ENCODE peak calls at places on chromosomes 4 and X, in seven cellular contexts. One of them, this sample, is unnamed.

GRCh38 chrX:24292358-24292757 is 21.5 kb downstream of the SUPT20HL2 start:
- DNase-seq in AG04450: no peak
- DNase-seq in fibroblast of lung: no peak
- DNase-seq in cardiac muscle cell: no peak
- DNase-seq in heart right ventricle: no peak
- DNase-seq in OCI-LY7: no peak
- DNase-seq in HepG2: no peak
- DNase-seq in this sample: no peak

GRCh38 chrX:44731160-44731559 is 112.7 kb upstream of the DUSP21 start:
- DNase-seq in AG04450: no peak
- DNase-seq in fibroblast of lung: peak; percentile 6
- DNase-seq in cardiac muscle cell: no peak
- DNase-seq in heart right ventricle: no peak
- DNase-seq in OCI-LY7: no peak
- DNase-seq in HepG2: no peak
- DNase-seq in this sample: peak; percentile 31

GRCh38 chr4:37476691-37477090 is 209.5 kb downstream of the RELL1 start:
- DNase-seq in AG04450: no peak
- DNase-seq in fibroblast of lung: no peak
- DNase-seq in cardiac muscle cell: no peak
- DNase-seq in heart right ventricle: no peak
- DNase-seq in OCI-LY7: no peak
- DNase-seq in HepG2: no peak
- DNase-seq in this sample: no peak

GRCh38 chrX:129843209-129843458 is 552 bp downstream of the ZDHHC9 start:
- DNase-seq in AG04450: no peak
- DNase-seq in fibroblast of lung: no peak
- DNase-seq in cardiac muscle cell: no peak
- DNase-seq in heart right ventricle: no peak
- DNase-seq in OCI-LY7: no peak
- DNase-seq in HepG2: no peak
- DNase-seq in this sample: no peak

GRCh38 chr4:80229128-80229527 is 31.8 kb downstream of the PRDM8 start:
- DNase-seq in AG04450: no peak
- DNase-seq in fibroblast of lung: no peak
- DNase-seq in cardiac muscle cell: no peak
- DNase-seq in heart right ventricle: no peak
- DNase-seq in OCI-LY7: no peak
- DNase-seq in HepG2: no peak
- DNase-seq in this sample: no peak

GRCh38 chrX:105744291-105744690 is 78.0 kb upstream of the NRK start:
- DNase-seq in AG04450: no peak
- DNase-seq in fibroblast of lung: no peak
- DNase-seq in cardiac muscle cell: no peak
- DNase-seq in heart right ventricle: no peak
- DNase-seq in OCI-LY7: no peak
- DNase-seq in HepG2: no peak
- DNase-seq in this sample: peak; percentile 17

GRCh38 chrX:21702725-21703228 is 44.6 kb upstream of the KLHL34 start:
- DNase-seq in AG04450: no peak
- DNase-seq in fibroblast of lung: no peak
- DNase-seq in cardiac muscle cell: no peak
- DNase-seq in heart right ventricle: no peak
- DNase-seq in OCI-LY7: no peak
- DNase-seq in HepG2: no peak
- DNase-seq in this sample: no peak

GRCh38 chr4:162891788-162892707 is 274.6 kb downstream of the NAF1 start:
- DNase-seq in AG04450: no peak
- DNase-seq in fibroblast of lung: peak; percentile 43
- DNase-seq in cardiac muscle cell: no peak
- DNase-seq in heart right ventricle: no peak
- DNase-seq in OCI-LY7: peak; percentile 7
- DNase-seq in HepG2: no peak
- DNase-seq in this sample: no peak

GRCh38 chr4:20679946-20680345 is 20.3 kb upstream of the PACRGL start:
- DNase-seq in AG04450: no peak
- DNase-seq in fibroblast of lung: no peak
- DNase-seq in cardiac muscle cell: no peak
- DNase-seq in heart right ventricle: no peak
- DNase-seq in OCI-LY7: no peak
- DNase-seq in HepG2: no peak
- DNase-seq in this sample: no peak

GRCh38 chrX:150476183-150476699 is 92.2 kb upstream of the MTM1 start:
- DNase-seq in AG04450: peak; percentile 16
- DNase-seq in fibroblast of lung: peak; percentile 40
- DNase-seq in cardiac muscle cell: no peak
- DNase-seq in heart right ventricle: no peak
- DNase-seq in OCI-LY7: no peak
- DNase-seq in HepG2: no peak
- DNase-seq in this sample: no peak

GRCh38 chr4:69831646-69832325 is 28.2 kb downstream of the SULT1E1 start:
- DNase-seq in AG04450: no peak
- DNase-seq in fibroblast of lung: no peak
- DNase-seq in cardiac muscle cell: no peak
- DNase-seq in heart right ventricle: no peak
- DNase-seq in OCI-LY7: no peak
- DNase-seq in HepG2: peak; percentile 6
- DNase-seq in this sample: no peak

GRCh38 chr4:181559637-181560036 is 683.6 kb upstream of the TENM3 start:
- DNase-seq in AG04450: no peak
- DNase-seq in fibroblast of lung: peak; percentile 7
- DNase-seq in cardiac muscle cell: no peak
- DNase-seq in heart right ventricle: no peak
- DNase-seq in OCI-LY7: no peak
- DNase-seq in HepG2: no peak
- DNase-seq in this sample: peak; percentile 13

GRCh38 chr4:158610790-158611189 is 60.9 kb downstream of the C4orf46 start:
- DNase-seq in AG04450: no peak
- DNase-seq in fibroblast of lung: peak; percentile 14
- DNase-seq in cardiac muscle cell: no peak
- DNase-seq in heart right ventricle: no peak
- DNase-seq in OCI-LY7: no peak
- DNase-seq in HepG2: no peak
- DNase-seq in this sample: no peak

GRCh38 chrX:35733879-35734278 is 64.3 kb upstream of the MAGEB16 start:
- DNase-seq in AG04450: no peak
- DNase-seq in fibroblast of lung: no peak
- DNase-seq in cardiac muscle cell: no peak
- DNase-seq in heart right ventricle: no peak
- DNase-seq in OCI-LY7: no peak
- DNase-seq in HepG2: no peak
- DNase-seq in this sample: no peak

GRCh38 chrX:19156223-19156622 is 34.0 kb upstream of the ADGRG2 start:
- DNase-seq in AG04450: no peak
- DNase-seq in fibroblast of lung: no peak
- DNase-seq in cardiac muscle cell: peak; percentile 1
- DNase-seq in heart right ventricle: no peak
- DNase-seq in OCI-LY7: no peak
- DNase-seq in HepG2: no peak
- DNase-seq in this sample: peak; percentile 3

GRCh38 chr4:37666625-37667071 is 19.5 kb downstream of the RELL1 start:
- DNase-seq in AG04450: peak; percentile 61
- DNase-seq in fibroblast of lung: peak; percentile 94
- DNase-seq in cardiac muscle cell: no peak
- DNase-seq in heart right ventricle: peak; percentile 64
- DNase-seq in OCI-LY7: no peak
- DNase-seq in HepG2: peak; percentile 61
- DNase-seq in this sample: peak; percentile 82

GRCh38 chrX:21373001-21373400 is 1.2 kb upstream of the CNKSR2 start:
- DNase-seq in AG04450: no peak
- DNase-seq in fibroblast of lung: no peak
- DNase-seq in cardiac muscle cell: no peak
- DNase-seq in heart right ventricle: no peak
- DNase-seq in OCI-LY7: no peak
- DNase-seq in HepG2: no peak
- DNase-seq in this sample: no peak

GRCh38 chr4:74675673-74676279 is 118.5 kb downstream of the BTC start:
- DNase-seq in AG04450: peak; percentile 38
- DNase-seq in fibroblast of lung: peak; percentile 57
- DNase-seq in cardiac muscle cell: peak; percentile 55
- DNase-seq in heart right ventricle: peak; percentile 14
- DNase-seq in OCI-LY7: peak; percentile 40
- DNase-seq in HepG2: peak; percentile 61
- DNase-seq in this sample: peak; percentile 63

GRCh38 chr4:56575820-56576429 is 70.3 kb downstream of the ARL9 start:
- DNase-seq in AG04450: peak; percentile 34
- DNase-seq in fibroblast of lung: peak; percentile 40
- DNase-seq in cardiac muscle cell: peak; percentile 32
- DNase-seq in heart right ventricle: no peak
- DNase-seq in OCI-LY7: peak; percentile 39
- DNase-seq in HepG2: peak; percentile 8
- DNase-seq in this sample: peak; percentile 46

GRCh38 chrX:68710870-68711576 is 63.6 kb downstream of the STARD8 start:
- DNase-seq in AG04450: no peak
- DNase-seq in fibroblast of lung: peak; percentile 29
- DNase-seq in cardiac muscle cell: peak; percentile 69
- DNase-seq in heart right ventricle: no peak
- DNase-seq in OCI-LY7: peak; percentile 10
- DNase-seq in HepG2: peak; percentile 40
- DNase-seq in this sample: peak; percentile 54

GRCh38 chr4:98851806-98852205 is 77.1 kb downstream of the EIF4E start:
- DNase-seq in AG04450: peak; percentile 15
- DNase-seq in fibroblast of lung: peak; percentile 45
- DNase-seq in cardiac muscle cell: no peak
- DNase-seq in heart right ventricle: no peak
- DNase-seq in OCI-LY7: no peak
- DNase-seq in HepG2: no peak
- DNase-seq in this sample: no peak

GRCh38 chr4:4430492-4431195 is 43.7 kb downstream of the NSG1 start:
- DNase-seq in AG04450: peak; percentile 49
- DNase-seq in fibroblast of lung: peak; percentile 82
- DNase-seq in cardiac muscle cell: peak; percentile 70
- DNase-seq in heart right ventricle: no peak
- DNase-seq in OCI-LY7: peak; percentile 86
- DNase-seq in HepG2: peak; percentile 59
- DNase-seq in this sample: peak; percentile 41

GRCh38 chr4:26736621-26737020 is 124.0 kb upstream of the STIM2 start:
- DNase-seq in AG04450: no peak
- DNase-seq in fibroblast of lung: peak; percentile 58
- DNase-seq in cardiac muscle cell: no peak
- DNase-seq in heart right ventricle: no peak
- DNase-seq in OCI-LY7: no peak
- DNase-seq in HepG2: no peak
- DNase-seq in this sample: peak; percentile 5

GRCh38 chrX:136473663-136474062 is 14.1 kb upstream of the BRS3 start:
- DNase-seq in AG04450: no peak
- DNase-seq in fibroblast of lung: no peak
- DNase-seq in cardiac muscle cell: no peak
- DNase-seq in heart right ventricle: no peak
- DNase-seq in OCI-LY7: no peak
- DNase-seq in HepG2: no peak
- DNase-seq in this sample: no peak

GRCh38 chr4:5863461-5864113 is 29.3 kb downstream of the CRMP1 start:
- DNase-seq in AG04450: peak; percentile 72
- DNase-seq in fibroblast of lung: peak; percentile 98
- DNase-seq in cardiac muscle cell: no peak
- DNase-seq in heart right ventricle: no peak
- DNase-seq in OCI-LY7: no peak
- DNase-seq in HepG2: no peak
- DNase-seq in this sample: peak; percentile 76

GRCh38 chrX:38974542-38974941 is 173.3 kb downstream of the MID1IP1 start:
- DNase-seq in AG04450: no peak
- DNase-seq in fibroblast of lung: no peak
- DNase-seq in cardiac muscle cell: no peak
- DNase-seq in heart right ventricle: no peak
- DNase-seq in OCI-LY7: no peak
- DNase-seq in HepG2: no peak
- DNase-seq in this sample: no peak

GRCh38 chr4:181897935-181898334 is 345.3 kb upstream of the TENM3 start:
- DNase-seq in AG04450: no peak
- DNase-seq in fibroblast of lung: peak; percentile 95
- DNase-seq in cardiac muscle cell: no peak
- DNase-seq in heart right ventricle: no peak
- DNase-seq in OCI-LY7: no peak
- DNase-seq in HepG2: no peak
- DNase-seq in this sample: no peak

GRCh38 chrX:100804780-100805179 is 15.4 kb upstream of the CSTF2 start:
- DNase-seq in AG04450: no peak
- DNase-seq in fibroblast of lung: no peak
- DNase-seq in cardiac muscle cell: no peak
- DNase-seq in heart right ventricle: no peak
- DNase-seq in OCI-LY7: no peak
- DNase-seq in HepG2: no peak
- DNase-seq in this sample: no peak
- TF ChIP-seq CTCF in AG04450: no peak
- TF ChIP-seq CTCF in fibroblast of lung: no peak
- TF ChIP-seq CTCF in cardiac muscle cell: no peak
- TF ChIP-seq CTCF in heart right ventricle: no peak
- TF ChIP-seq CTCF in OCI-LY7: no peak
- TF ChIP-seq CTCF in HepG2: no peak
- TF ChIP-seq CTCF in this sample: no peak

DNA sequence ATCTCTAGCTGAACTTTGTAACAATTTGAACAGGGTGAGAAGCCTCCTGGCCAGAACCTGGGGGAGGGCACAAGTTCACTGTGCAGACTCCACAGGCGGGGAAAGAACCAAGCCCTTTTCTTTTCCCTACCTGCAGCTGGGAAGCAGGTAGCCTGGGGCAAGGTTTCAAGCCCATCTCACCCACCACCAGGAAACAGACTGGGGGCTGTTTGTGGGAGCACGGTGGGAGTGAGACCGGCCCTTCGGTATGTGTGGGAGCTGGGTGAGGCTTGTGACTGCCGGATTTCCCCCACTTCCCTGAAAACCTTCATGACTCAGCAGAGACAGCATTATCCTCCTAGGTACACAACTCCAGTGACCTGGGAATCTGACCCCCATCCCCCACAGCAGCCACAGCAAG is 211.7 kb downstream of the ZNF674 start:
- DNase-seq in AG04450: no peak
- DNase-seq in fibroblast of lung: no peak
- DNase-seq in cardiac muscle cell: no peak
- DNase-seq in heart right ventricle: no peak
- DNase-seq in OCI-LY7: no peak
- DNase-seq in HepG2: no peak
- DNase-seq in this sample: peak; percentile 20
- H3K27ac ChIP-seq in AG04450: no peak overlapping the region
- H3K27ac ChIP-seq in fibroblast of lung: no peak overlapping the region
- H3K27ac ChIP-seq in cardiac muscle cell: no peak overlapping the region
- H3K27ac ChIP-seq in heart right ventricle: no peak overlapping the region
- H3K27ac ChIP-seq in OCI-LY7: no peak overlapping the region
- H3K27ac ChIP-seq in HepG2: peak overlapping the region; percentile 40
- H3K27ac ChIP-seq in this sample: peak overlapping the region; percentile 74

GRCh38 chrX:6574762-6575161 is 39.8 kb upstream of the VCX3A start:
- DNase-seq in AG04450: no peak
- DNase-seq in fibroblast of lung: no peak
- DNase-seq in cardiac muscle cell: peak; percentile 4
- DNase-seq in heart right ventricle: no peak
- DNase-seq in OCI-LY7: peak; percentile 1
- DNase-seq in HepG2: no peak
- DNase-seq in this sample: no peak
- TF ChIP-seq CTCF in AG04450: no peak
- TF ChIP-seq CTCF in fibroblast of lung: no peak
- TF ChIP-seq CTCF in cardiac muscle cell: no peak
- TF ChIP-seq CTCF in heart right ventricle: no peak
- TF ChIP-seq CTCF in OCI-LY7: peak; percentile 53
- TF ChIP-seq CTCF in HepG2: no peak
- TF ChIP-seq CTCF in this sample: no peak

DNA sequence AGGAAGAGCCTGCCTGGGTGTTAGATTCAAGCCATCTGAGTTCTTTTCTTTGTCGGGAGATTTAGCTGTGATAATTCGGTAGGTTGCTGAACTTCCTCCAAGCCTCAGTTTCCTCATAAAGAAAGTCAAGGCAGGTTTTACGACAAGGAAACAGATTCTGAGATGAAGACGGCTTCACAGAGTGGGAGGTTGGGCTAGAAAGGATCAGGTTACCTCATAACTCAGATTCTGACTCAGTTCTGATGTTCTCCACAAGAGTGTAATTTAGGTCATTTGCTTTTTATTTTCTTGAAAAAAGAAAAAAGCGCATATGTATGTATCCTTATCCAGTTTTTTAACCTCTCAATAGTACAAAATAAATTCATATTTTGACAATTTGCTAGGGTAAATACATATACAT is 47.2 kb upstream of the ELOVL6 start:
- DNase-seq in AG04450: no peak
- DNase-seq in fibroblast of lung: peak; percentile 68
- DNase-seq in cardiac muscle cell: no peak
- DNase-seq in heart right ventricle: no peak
- DNase-seq in OCI-LY7: no peak
- DNase-seq in HepG2: no peak
- DNase-seq in this sample: peak; percentile 39
- H3K27ac ChIP-seq in AG04450: no peak overlapping the region
- H3K27ac ChIP-seq in fibroblast of lung: no peak overlapping the region
- H3K27ac ChIP-seq in cardiac muscle cell: no peak overlapping the region
- H3K27ac ChIP-seq in heart right ventricle: no peak overlapping the region
- H3K27ac ChIP-seq in OCI-LY7: no peak overlapping the region
- H3K27ac ChIP-seq in HepG2: no peak overlapping the region
- H3K27ac ChIP-seq in this sample: no peak overlapping the region